ENCODE peak calls at places on chromosomes 13 and 19, in four cellular contexts. One of them, this sample, is unnamed.

GRCh38 chr13:31369213-31369612 is 169.4 kb downstream of the B3GLCT start:
- DNase-seq in GM12878: no peak
- DNase-seq in HepG2: no peak
- DNase-seq in GM12891: no peak
- DNase-seq in this sample: no peak

GRCh38 chr13:30779608-30780007 is 44.3 kb downstream of the ALOX5AP start:
- DNase-seq in GM12878: no peak
- DNase-seq in HepG2: no peak
- DNase-seq in GM12891: no peak
- DNase-seq in this sample: no peak

GRCh38 chr13:67097856-67098255 is 132.3 kb downstream of the PCDH9 start:
- DNase-seq in GM12878: no peak
- DNase-seq in HepG2: no peak
- DNase-seq in GM12891: no peak
- DNase-seq in this sample: no peak

GRCh38 chr13:113057084-113057483 is 48.5 kb upstream of the F7 start:
- DNase-seq in GM12878: no peak
- DNase-seq in HepG2: no peak
- DNase-seq in GM12891: no peak
- DNase-seq in this sample: no peak

GRCh38 chr19:33055718-33056117 is 9.0 kb downstream of the RHPN2 start:
- DNase-seq in GM12878: no peak
- DNase-seq in HepG2: no peak
- DNase-seq in GM12891: no peak
- DNase-seq in this sample: no peak

GRCh38 chr13:29937836-29938235 is 87.4 kb upstream of the UBL3 start:
- DNase-seq in GM12878: no peak
- DNase-seq in HepG2: no peak
- DNase-seq in GM12891: no peak
- DNase-seq in this sample: no peak

GRCh38 chr19:30049844-30050667 is 108.0 kb downstream of the URI1 start:
- DNase-seq in GM12878: no peak
- DNase-seq in HepG2: no peak
- DNase-seq in GM12891: no peak
- DNase-seq in this sample: no peak

GRCh38 chr13:27007166-27007565 is 164.4 kb downstream of the USP12 start:
- DNase-seq in GM12878: no peak
- DNase-seq in HepG2: no peak
- DNase-seq in GM12891: no peak
- DNase-seq in this sample: no peak

GRCh38 chr19:38386968-38387549 is 775 bp downstream of the GGN start:
- DNase-seq in GM12878: no peak
- DNase-seq in HepG2: no peak
- DNase-seq in GM12891: no peak
- DNase-seq in this sample: no peak

GRCh38 chr13:26220575-26220974 is 1.5 kb downstream of the RNF6 start:
- DNase-seq in GM12878: no peak
- DNase-seq in HepG2: no peak
- DNase-seq in GM12891: no peak
- DNase-seq in this sample: no peak

GRCh38 chr19:15506074-15506565 is 2.2 kb upstream of the CYP4F22 start:
- DNase-seq in GM12878: no peak
- DNase-seq in HepG2: no peak
- DNase-seq in GM12891: no peak
- DNase-seq in this sample: no peak

GRCh38 chr19:32570081-32570785 is 10.8 kb upstream of the PDCD5 start:
- DNase-seq in GM12878: no peak
- DNase-seq in HepG2: peak
- DNase-seq in GM12891: peak
- DNase-seq in this sample: peak

GRCh38 chr19:925912-926594 is at the start of gene ARID3A:
- DNase-seq in GM12878: no peak
- DNase-seq in HepG2: no peak
- DNase-seq in GM12891: no peak
- DNase-seq in this sample: peak

GRCh38 chr13:84903391-84903790 is 895.8 kb downstream of the SLITRK6 start:
- DNase-seq in GM12878: no peak
- DNase-seq in HepG2: no peak
- DNase-seq in GM12891: no peak
- DNase-seq in this sample: no peak

GRCh38 chr19:56252699-56253422 is 19.7 kb upstream of the EDDM13 start:
- DNase-seq in GM12878: no peak
- DNase-seq in HepG2: peak
- DNase-seq in GM12891: peak
- DNase-seq in this sample: peak

GRCh38 chr19:58212336-58213074 is 16.2 kb upstream of the ZNF544 start:
- DNase-seq in GM12878: no peak
- DNase-seq in HepG2: no peak
- DNase-seq in GM12891: no peak
- DNase-seq in this sample: no peak

GRCh38 chr19:3099347-3100145 is 5.4 kb downstream of the GNA11 start:
- DNase-seq in GM12878: no peak
- DNase-seq in HepG2: no peak
- DNase-seq in GM12891: no peak
- DNase-seq in this sample: no peak

GRCh38 chr13:112255550-112256120 is 120.5 kb upstream of the SPACA7 start:
- DNase-seq in GM12878: no peak
- DNase-seq in HepG2: no peak
- DNase-seq in GM12891: no peak
- DNase-seq in this sample: no peak

GRCh38 chr19:49652723-49653465 is 10.9 kb downstream of the SCAF1 start:
- DNase-seq in GM12878: no peak
- DNase-seq in HepG2: no peak
- DNase-seq in GM12891: no peak
- DNase-seq in this sample: no peak

GRCh38 chr13:40509876-40510275 is 156.6 kb downstream of the FOXO1 start:
- DNase-seq in GM12878: no peak
- DNase-seq in HepG2: no peak
- DNase-seq in GM12891: no peak
- DNase-seq in this sample: no peak

GRCh38 chr19:57056972-57057371 is 62.8 kb upstream of the USP29 start:
- DNase-seq in GM12878: no peak
- DNase-seq in HepG2: no peak
- DNase-seq in GM12891: no peak
- DNase-seq in this sample: no peak

GRCh38 chr19:12484011-12484370 is 625 bp downstream of the ZNF709 start:
- DNase-seq in GM12878: no peak
- DNase-seq in HepG2: no peak
- DNase-seq in GM12891: no peak
- DNase-seq in this sample: no peak

GRCh38 chr19:29667390-29667783 is 2.1 kb downstream of the PLEKHF1 start:
- DNase-seq in GM12878: no peak
- DNase-seq in HepG2: no peak
- DNase-seq in GM12891: no peak
- DNase-seq in this sample: no peak

GRCh38 chr19:45693168-45693788 is 812 bp downstream of the QPCTL start:
- DNase-seq in GM12878: no peak
- DNase-seq in HepG2: peak
- DNase-seq in GM12891: no peak
- DNase-seq in this sample: peak

GRCh38 chr13:77325371-77325941 is 1.4 kb downstream of the MYCBP2 start:
- DNase-seq in GM12878: no peak
- DNase-seq in HepG2: no peak
- DNase-seq in GM12891: no peak
- DNase-seq in this sample: no peak

GRCh38 chr19:51296331-51297093 is 14.9 kb upstream of the IGLON5 start:
- DNase-seq in GM12878: no peak
- DNase-seq in HepG2: peak
- DNase-seq in GM12891: no peak
- DNase-seq in this sample: no peak

GRCh38 chr13:32476892-32477291 is 49.0 kb upstream of the N4BP2L1 start:
- DNase-seq in GM12878: no peak
- DNase-seq in HepG2: no peak
- DNase-seq in GM12891: no peak
- DNase-seq in this sample: no peak

GRCh38 chr13:46553886-46554855 is 1.2 kb downstream of the LRCH1 start:
- DNase-seq in GM12878: no peak
- DNase-seq in HepG2: peak
- DNase-seq in GM12891: peak
- DNase-seq in this sample: peak

GRCh38 chr13:76730220-76730619 is 156.0 kb downstream of the KCTD12 start:
- DNase-seq in GM12878: no peak
- DNase-seq in HepG2: no peak
- DNase-seq in GM12891: no peak
- DNase-seq in this sample: no peak

GRCh38 chr13:98541701-98542203 is 35.2 kb downstream of the STK24 start:
- DNase-seq in GM12878: no peak
- DNase-seq in HepG2: no peak
- DNase-seq in GM12891: no peak
- DNase-seq in this sample: no peak

GRCh38 chr13:72384186-72384823 is 343.1 kb downstream of the MZT1 start:
- DNase-seq in GM12878: no peak
- DNase-seq in HepG2: peak
- DNase-seq in GM12891: no peak
- DNase-seq in this sample: no peak

GRCh38 chr19:18723871-18724377 is 40.4 kb downstream of the CRTC1 start:
- DNase-seq in GM12878: no peak
- DNase-seq in HepG2: no peak
- DNase-seq in GM12891: no peak
- DNase-seq in this sample: no peak
- TF ChIP-seq TAF1 in GM12878: no peak
- TF ChIP-seq TAF1 in HepG2: no peak
- TF ChIP-seq TAF1 in GM12891: no peak
- TF ChIP-seq TAF1 in this sample: no peak

DNA sequence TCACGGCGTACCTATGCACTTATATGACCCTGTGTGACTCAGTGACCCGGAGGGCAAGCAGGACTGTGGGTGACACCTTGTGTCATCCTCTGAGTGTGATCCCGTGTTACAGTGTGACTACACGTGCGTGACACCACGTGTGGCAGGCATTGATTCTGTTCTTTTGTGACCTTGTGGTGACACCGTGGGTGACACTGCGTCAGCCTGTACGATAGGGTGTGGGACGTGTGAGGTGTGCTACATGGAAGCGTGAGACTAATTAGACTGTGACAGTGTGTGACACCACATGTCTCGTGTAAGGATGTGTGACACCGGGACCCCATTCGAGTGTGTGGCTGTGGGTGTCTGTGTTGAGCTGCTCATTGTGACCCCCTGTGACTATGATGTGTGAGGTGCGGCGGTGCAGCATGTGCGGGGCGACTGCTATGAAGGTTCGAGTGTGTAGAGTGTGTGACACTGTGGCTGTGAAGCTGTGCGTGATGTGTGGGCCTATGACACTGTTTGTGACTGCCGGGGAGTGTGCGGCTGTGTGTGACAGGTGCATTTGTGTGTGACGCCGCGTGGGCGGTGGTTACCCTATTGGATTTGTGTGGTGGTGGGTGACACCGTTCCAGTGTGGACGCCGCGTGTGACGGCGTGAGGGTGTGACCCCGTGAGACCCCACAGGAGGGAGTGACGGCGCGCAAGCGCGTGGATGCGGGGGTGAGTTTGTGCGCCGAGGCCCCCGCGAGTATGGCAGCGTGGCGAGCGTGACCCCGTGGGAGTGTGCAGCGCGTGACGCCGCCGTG is at the start of gene SPTBN4:
- DNase-seq in GM12878: peak
- DNase-seq in HepG2: no peak
- DNase-seq in GM12891: no peak
- DNase-seq in this sample: no peak
- TF ChIP-seq TAF1 in GM12878: no peak
- TF ChIP-seq TAF1 in HepG2: no peak
- TF ChIP-seq TAF1 in GM12891: no peak
- TF ChIP-seq TAF1 in this sample: no peak

DNA sequence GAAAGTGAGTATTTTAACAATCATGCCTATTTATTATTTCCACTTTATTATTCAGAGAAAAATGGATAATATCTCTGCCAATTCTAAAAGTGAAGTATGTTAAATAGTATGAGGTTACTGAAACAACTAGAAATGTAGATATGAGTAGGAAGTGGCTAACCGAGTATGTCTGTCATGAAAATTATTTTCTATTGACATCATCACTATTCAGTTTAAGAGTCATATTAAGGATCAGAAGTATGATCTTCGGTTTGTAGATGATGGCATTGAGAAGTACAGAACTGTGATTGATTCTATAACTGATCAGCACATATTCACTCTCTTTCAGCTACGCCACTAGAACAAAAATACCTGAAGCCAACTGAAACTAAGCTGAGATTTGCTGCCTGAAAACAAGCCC is 146.4 kb upstream of the SLITRK5 start:
- DNase-seq in GM12878: no peak
- DNase-seq in HepG2: no peak
- DNase-seq in GM12891: no peak
- DNase-seq in this sample: no peak
- TF ChIP-seq TAF1 in GM12878: no peak
- TF ChIP-seq TAF1 in HepG2: no peak
- TF ChIP-seq TAF1 in GM12891: no peak
- TF ChIP-seq TAF1 in this sample: no peak

GRCh38 chr19:31518216-31518615 is 169.0 kb upstream of the TSHZ3 start:
- DNase-seq in GM12878: no peak
- DNase-seq in HepG2: no peak
- DNase-seq in GM12891: no peak
- DNase-seq in this sample: no peak

GRCh38 chr19:31517466-31518180 is 168.4 kb upstream of the TSHZ3 start:
- DNase-seq in GM12878: no peak
- DNase-seq in HepG2: no peak
- DNase-seq in GM12891: no peak
- DNase-seq in this sample: no peak

GRCh38 chr19:31519216-31519615 is 170.0 kb upstream of the TSHZ3 start:
- DNase-seq in GM12878: no peak
- DNase-seq in HepG2: no peak
- DNase-seq in GM12891: no peak
- DNase-seq in this sample: no peak

GRCh38 chr19:31516756-31517155 is 167.5 kb upstream of the TSHZ3 start:
- DNase-seq in GM12878: no peak
- DNase-seq in HepG2: no peak
- DNase-seq in GM12891: no peak
- DNase-seq in this sample: no peak

GRCh38 chr19:31518626-31519025 is 169.4 kb upstream of the TSHZ3 start:
- DNase-seq in GM12878: no peak
- DNase-seq in HepG2: no peak
- DNase-seq in GM12891: no peak
- DNase-seq in this sample: no peak
- TF ChIP-seq TAF1 in GM12878: no peak
- TF ChIP-seq TAF1 in HepG2: no peak
- TF ChIP-seq TAF1 in GM12891: no peak
- TF ChIP-seq TAF1 in this sample: no peak